ENCODE peak calls at places on chromosome 12, in eight cellular contexts. G, O, V, Q, Z, I, D and U are unnamed samples.

GRCh38 chr12:89346741-89347324 is 5.5 kb downstream of the DUSP6 start:
- DNase-seq in G (peak; percentile 71), O (peak; percentile 19), V (peak; percentile 43), Q (no peak), Z (peak; percentile 70), I (peak; percentile 68), D (peak; percentile 84), U (no peak)

GRCh38 chr12:79063258-79063657 is 198.7 kb downstream of the SYT1 start:
- DNase-seq in G (peak; percentile 12), O (no peak), V (no peak), Q (no peak), Z (no peak), I (peak; percentile 24), D (no peak), U (no peak)

GRCh38 chr12:28963554-28963953 is 185.5 kb upstream of the FAR2 start:
- DNase-seq in G (peak; percentile 63), O (no peak), V (peak; percentile 66), Q (no peak), Z (no peak), I (no peak), D (peak; percentile 60), U (no peak)

GRCh38 chr12:69243099-69244084 is 4.0 kb downstream of the CPSF6 start:
- DNase-seq in G (no peak), O (no peak), V (no peak), Q (no peak), Z (peak; percentile 46), I (no peak), D (no peak), U (no peak)

GRCh38 chr12:117148642-117149041 is 41.6 kb downstream of the FBXO21 start:
- DNase-seq in G (no peak), O (no peak), V (no peak), Q (no peak), Z (peak; percentile 45), I (no peak), D (no peak), U (no peak)

GRCh38 chr12:57869919-57870318 is 23.4 kb upstream of the CTDSP2 start:
- DNase-seq in G (no peak), O (no peak), V (no peak), Q (no peak), Z (no peak), I (no peak), D (no peak), U (no peak)

GRCh38 chr12:98416845-98417244 is 98.5 kb upstream of the TMPO start:
- DNase-seq in G (peak; percentile 44), O (no peak), V (peak; percentile 64), Q (no peak), Z (no peak), I (peak; percentile 45), D (no peak), U (no peak)

GRCh38 chr12:1864867-1865266 is 44.5 kb downstream of the LRTM2 start:
- DNase-seq in G (no peak), O (no peak), V (no peak), Q (peak; percentile 19), Z (peak; percentile 42), I (no peak), D (no peak), U (no peak)

GRCh38 chr12:127260531-127260930 is 1006.4 kb upstream of the TMEM132C start:
- DNase-seq in G (no peak), O (no peak), V (peak; percentile 79), Q (no peak), Z (no peak), I (peak; percentile 46), D (no peak), U (no peak)

GRCh38 chr12:101642115-101643067 is 47.6 kb downstream of the MYBPC1 start:
- DNase-seq in G (no peak), O (no peak), V (no peak), Q (peak; percentile 67), Z (peak; percentile 95), I (no peak), D (peak; percentile 25), U (no peak)

GRCh38 chr12:22856120-22856699 is 231.2 kb downstream of the ETNK1 start:
- DNase-seq in G (peak; percentile 67), O (no peak), V (peak; percentile 57), Q (no peak), Z (no peak), I (no peak), D (peak; percentile 27), U (no peak)

GRCh38 chr12:115341442-115341841 is 657.5 kb upstream of the TBX3 start:
- DNase-seq in G (peak; percentile 98), O (peak; percentile 17), V (peak; percentile 97), Q (peak; percentile 36), Z (no peak), I (peak; percentile 99), D (peak; percentile 99), U (peak; percentile 94)

GRCh38 chr12:70154960-70155589 is 88.2 kb upstream of the CNOT2 start:
- DNase-seq in G (peak; percentile 8), O (no peak), V (no peak), Q (no peak), Z (no peak), I (no peak), D (peak; percentile 28), U (no peak)

GRCh38 chr12:120381752-120382419 is 12.9 kb upstream of the MSI1 start:
- DNase-seq in G (peak; percentile 71), O (no peak), V (no peak), Q (no peak), Z (no peak), I (peak; percentile 47), D (no peak), U (no peak)

GRCh38 chr12:46744256-46744655 is 81.5 kb downstream of the SLC38A4 start:
- DNase-seq in G (no peak), O (no peak), V (peak; percentile 4), Q (no peak), Z (no peak), I (no peak), D (no peak), U (no peak)

GRCh38 chr12:38720661-38721060 is 184.7 kb downstream of the CPNE8 start:
- DNase-seq in G (no peak), O (no peak), V (no peak), Q (no peak), Z (peak; percentile 42), I (no peak), D (no peak), U (no peak)

GRCh38 chr12:109737111-109737510 is 23.5 kb downstream of the FAM222A start:
- DNase-seq in G (no peak), O (no peak), V (no peak), Q (peak; percentile 23), Z (no peak), I (no peak), D (no peak), U (no peak)

GRCh38 chr12:38386238-38386985 is 69.8 kb downstream of the ALG10B start:
- DNase-seq in G (no peak), O (no peak), V (no peak), Q (no peak), Z (no peak), I (no peak), D (no peak), U (peak; percentile 36)

GRCh38 chr12:94806617-94807016 is 156.3 kb upstream of the TMCC3 start:
- DNase-seq in G (no peak), O (no peak), V (no peak), Q (no peak), Z (no peak), I (no peak), D (no peak), U (no peak)

GRCh38 chr12:27922591-27923139 is 49.9 kb downstream of the PTHLH start:
- DNase-seq in G (peak; percentile 49), O (no peak), V (peak; percentile 84), Q (no peak), Z (no peak), I (peak; percentile 43), D (peak; percentile 90), U (peak; percentile 52)

GRCh38 chr12:45475594-45475993 is 253.9 kb upstream of the ARID2 start:
- DNase-seq in G (no peak), O (no peak), V (no peak), Q (no peak), Z (no peak), I (no peak), D (peak; percentile 77), U (no peak)

GRCh38 chr12:52063986-52064649 is 5.7 kb upstream of the ATG101 start:
- DNase-seq in G (peak; percentile 98), O (no peak), V (peak; percentile 96), Q (no peak), Z (no peak), I (peak; percentile 92), D (no peak), U (no peak)

DNA sequence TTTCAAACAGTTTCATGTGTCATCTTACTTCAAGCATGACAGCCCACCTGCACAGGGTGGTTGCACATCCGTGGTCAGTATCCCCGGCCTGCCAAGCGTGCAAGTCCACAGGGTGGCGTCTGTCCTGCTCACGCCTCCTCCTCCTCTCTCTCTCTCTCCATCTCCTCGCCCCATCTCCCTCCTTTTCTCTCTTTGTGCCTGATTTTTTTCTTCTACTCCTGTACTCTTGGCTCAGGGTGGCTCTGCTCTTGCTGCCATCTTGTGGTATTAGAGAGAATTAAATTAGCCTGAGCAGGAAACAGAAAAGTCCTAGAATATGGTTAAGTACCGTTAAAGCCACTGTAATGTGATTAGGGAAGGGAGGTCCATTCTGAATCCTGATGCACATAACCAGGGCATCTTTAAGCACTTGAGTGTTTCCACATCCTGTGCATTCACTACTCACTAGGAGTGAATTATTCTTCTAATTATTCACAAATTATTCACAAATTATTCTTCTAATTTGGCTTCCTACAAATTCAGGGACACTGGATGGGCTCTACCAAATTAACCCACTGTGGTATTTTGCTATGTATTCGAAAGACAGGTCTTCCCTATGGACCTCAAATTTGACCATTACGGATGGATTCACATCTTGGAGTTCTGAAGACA is 25.5 kb upstream of the DTX1 start:
- DNase-seq in G (peak; percentile 58), O (peak; percentile 33), V (peak; percentile 73), Q (no peak), Z (peak; percentile 89), I (peak; percentile 65), D (peak; percentile 57), U (no peak)
- H3K27ac ChIP-seq in G (no peak overlapping the region), O (no peak overlapping the region), V (no peak overlapping the region), Q (no peak overlapping the region), Z (no peak overlapping the region), I (no peak overlapping the region), D (no peak overlapping the region), U (no peak overlapping the region)

GRCh38 chr12:122111070-122111750 is 32.7 kb downstream of the MLXIP start:
- DNase-seq in G (no peak), O (no peak), V (peak; percentile 44), Q (no peak), Z (no peak), I (no peak), D (peak; percentile 92), U (peak; percentile 91)
- H3K27ac ChIP-seq in G (no peak overlapping the region), O (no peak overlapping the region), V (peak overlapping the region; percentile 34), Q (peak overlapping the region; percentile 69), Z (no peak overlapping the region), I (no peak overlapping the region), D (peak overlapping the region; percentile 86), U (peak overlapping the region; percentile 78)

GRCh38 chr12:6201199-6201608 is 1.0 kb downstream of the CD9 start:
- DNase-seq in G (no peak), O (no peak), V (no peak), Q (no peak), Z (peak; percentile 84), I (no peak), D (no peak), U (no peak)
- H3K27ac ChIP-seq in G (peak overlapping the region; percentile 67), O (peak overlapping the region; percentile 96), V (no peak overlapping the region), Q (peak overlapping the region; percentile 99), Z (no peak overlapping the region), I (no peak overlapping the region), D (peak overlapping the region; percentile 90), U (peak overlapping the region; percentile 84)

DNA sequence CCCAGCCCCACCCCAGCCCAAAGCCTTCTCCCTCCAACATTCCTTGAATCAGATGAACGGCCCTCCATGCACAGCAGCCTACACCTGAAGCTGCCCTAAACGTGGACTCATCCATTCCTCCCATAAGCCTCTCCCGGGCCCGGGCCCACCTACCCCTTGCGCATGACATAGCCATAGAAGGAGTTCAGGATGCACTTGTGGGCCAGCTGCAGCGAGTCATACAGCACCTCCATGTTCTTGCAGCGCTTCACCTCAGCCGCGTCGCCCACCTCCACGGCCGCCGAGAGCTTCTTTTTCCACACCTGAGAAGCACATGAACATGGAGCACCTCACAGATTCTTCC is 22.0 kb downstream of the POLE start:
- DNase-seq in G (no peak), O (no peak), V (no peak), Q (no peak), Z (no peak), I (no peak), D (no peak), U (no peak)
- H3K27ac ChIP-seq in G (no peak overlapping the region), O (no peak overlapping the region), V (no peak overlapping the region), Q (no peak overlapping the region), Z (no peak overlapping the region), I (no peak overlapping the region), D (no peak overlapping the region), U (no peak overlapping the region)